ENCODE peak calls at places on chromosomes 5 and 9, in nine cellular contexts. P is CD4-positive, alpha-beta memory T cell; M is hippocampal formation; L is T-helper 9 cell; B is vagina; U is amniotic stem cell; Z is tibial artery; A is erythroblast; I is brain microvascular endothelial cell. V is an unnamed sample.

GRCh38 chr5:171418982-171419662 is at the start of gene FGF18:
- DNase-seq in P (peak; percentile 11), M (no peak), L (peak; percentile 18), B (peak; percentile 71), U (no peak), Z (peak; percentile 74), A (peak; percentile 28), I (peak; percentile 55), V (peak; percentile 17)

GRCh38 chr5:87526131-87526530 is 113.4 kb upstream of the CCNH start:
- DNase-seq in P (no peak), M (no peak), L (no peak), B (no peak), U (no peak), Z (no peak), A (no peak), I (no peak), V (no peak)

GRCh38 chr9:123599781-123600180 is 243.8 kb downstream of the CRB2 start:
- DNase-seq in P (no peak), M (no peak), L (no peak), B (no peak), U (no peak), Z (no peak), A (no peak), I (no peak), V (no peak)

GRCh38 chr9:70971698-70972097 is 149.7 kb downstream of the TRPM3 start:
- DNase-seq in P (no peak), M (no peak), L (no peak), B (no peak), U (no peak), Z (no peak), A (no peak), I (no peak), V (no peak)

GRCh38 chr9:33439731-33440130 is 7.7 kb downstream of the AQP3 start:
- DNase-seq in P (no peak), M (no peak), L (no peak), B (no peak), U (no peak), Z (no peak), A (no peak), I (no peak), V (no peak)

GRCh38 chr5:151670953-151671636 is 15.6 kb downstream of the SPARC start:
- DNase-seq in P (no peak), M (no peak), L (no peak), B (no peak), U (no peak), Z (peak; percentile 94), A (no peak), I (no peak), V (no peak)

GRCh38 chr5:87877023-87877422 is 391.6 kb downstream of the TMEM161B start:
- DNase-seq in P (no peak), M (no peak), L (no peak), B (no peak), U (no peak), Z (no peak), A (no peak), I (no peak), V (no peak)

GRCh38 chr5:85268194-85268593 is 883.5 kb upstream of the EDIL3 start:
- DNase-seq in P (no peak), M (no peak), L (no peak), B (no peak), U (no peak), Z (no peak), A (no peak), I (no peak), V (no peak)

GRCh38 chr5:169583424-169584215 is at the start of gene SPDL1:
- DNase-seq in P (peak; percentile 95), M (peak; percentile 89), L (peak; percentile 89), B (peak; percentile 96), U (peak; percentile 95), Z (peak; percentile 97), A (peak; percentile 97), I (peak; percentile 95), V (peak; percentile 94)

GRCh38 chr5:154273028-154273617 is 82.6 kb downstream of the GALNT10 start:
- DNase-seq in P (peak; percentile 19), M (no peak), L (no peak), B (peak; percentile 86), U (no peak), Z (no peak), A (peak; percentile 38), I (no peak), V (peak; percentile 2)

GRCh38 chr5:139669681-139670368 is 21.7 kb downstream of the CXXC5 start:
- DNase-seq in P (no peak), M (no peak), L (no peak), B (no peak), U (no peak), Z (no peak), A (peak; percentile 97), I (no peak), V (no peak)

GRCh38 chr9:26292943-26293342 is 599.7 kb downstream of the CAAP1 start:
- DNase-seq in P (no peak), M (no peak), L (no peak), B (no peak), U (peak; percentile 27), Z (no peak), A (no peak), I (peak; percentile 70), V (no peak)

GRCh38 chr5:54443264-54443663 is 12.2 kb upstream of the HSPB3 start:
- DNase-seq in P (peak; percentile 0), M (no peak), L (no peak), B (no peak), U (peak; percentile 28), Z (no peak), A (peak; percentile 29), I (peak; percentile 51), V (no peak)

V was measured in central memory CD4-positive, alpha-beta T cell.